ENCODE peak calls at places on chromosome 22, in four cellular contexts. G, U, Y and F are unnamed samples. For H3K4me1 and H3K27me3, the result is how much of the 10 kb centered on the place peaks cover.

GRCh38 chr22:30667092-30667485 is 586 bp downstream of the DUSP18 start:
- DNase-seq in G (no peak), U (no peak), Y (no peak), F (no peak)

GRCh38 chr22:19823638-19824196 is 31.0 kb downstream of the GNB1L start:
- DNase-seq in Y (no peak), G (no peak), U (no peak), F (no peak)

GRCh38 chr22:41512421-41513194 is 31.7 kb downstream of the POLR3H start:
- DNase-seq in G (peak), Y (no peak), U (no peak), F (peak)

GRCh38 chr22:20433686-20434241 is 3.9 kb downstream of the SCARF2 start:
- DNase-seq in Y (peak), G (no peak), U (peak), F (no peak)

GRCh38 chr22:17164392-17165024 is 5.4 kb upstream of the HDHD5 start:
- DNase-seq in G (no peak), U (no peak), Y (no peak), F (no peak)

GRCh38 chr22:30253205-30253852 is 6.8 kb upstream of the LIF start:
- DNase-seq in Y (peak), U (peak), G (peak), F (no peak)

GRCh38 chr22:41364955-41365354 is 16.8 kb upstream of the TEF start:
- DNase-seq in U (no peak), Y (no peak), G (no peak), F (no peak)

GRCh38 chr22:35306350-35306967 is 6.8 kb downstream of the TOM1 start:
- DNase-seq in G (no peak), Y (no peak), U (no peak), F (no peak)

GRCh38 chr22:18032455-18033101 is 8.2 kb upstream of the MICAL3 start:
- DNase-seq in Y (no peak), G (peak), U (peak), F (no peak)

GRCh38 chr22:47007496-47007895 is 245.0 kb downstream of the TBC1D22A start:
- DNase-seq in G (no peak), Y (no peak), U (no peak), F (no peak)
- H3K4me1 ChIP-seq in G (under half), Y (under half), U (under half), F (under half)

DNA sequence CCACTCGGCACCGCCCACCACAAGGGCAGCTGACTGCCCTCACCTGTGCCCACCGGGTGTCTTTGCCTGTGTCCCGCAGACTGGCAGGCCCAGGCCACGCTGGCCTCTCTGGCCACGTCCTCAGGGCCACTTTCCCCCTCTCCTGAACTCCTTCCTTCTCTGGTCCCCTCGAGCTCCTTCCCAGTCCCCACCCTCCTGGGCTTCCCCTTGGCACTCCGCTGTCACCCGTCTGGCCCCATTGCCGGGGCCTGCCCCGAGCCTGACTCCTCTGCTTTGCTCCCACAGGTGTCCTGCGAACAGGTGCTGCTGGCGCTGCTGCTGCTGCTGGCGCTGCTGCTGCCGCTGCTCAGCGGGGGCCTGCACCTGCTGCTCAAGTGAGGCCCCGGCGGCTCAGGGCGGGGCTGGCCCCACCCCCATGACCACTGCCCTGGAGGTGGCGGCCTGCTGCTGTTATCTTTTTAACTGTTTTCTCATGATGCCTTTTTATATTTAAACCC is 14.2 kb downstream of the MCAT start:
- DNase-seq in G (no peak), Y (no peak), U (no peak), F (no peak)
- H3K4me3 ChIP-seq in G (no peak), Y (no peak), U (no peak), F (no peak)

GRCh38 chr22:26245001-26245400 is 75.7 kb downstream of the SEZ6L start:
- DNase-seq in G (no peak), Y (no peak), U (no peak), F (no peak)
- H3K27me3 ChIP-seq in G (under half), Y (under half), U (under half), F (under half)

GRCh38 chr22:49814164-49814686 is 13.4 kb downstream of the BRD1 start:
- DNase-seq in G (no peak), Y (no peak), U (no peak), F (no peak)

GRCh38 chr22:49812838-49813237 is 14.8 kb downstream of the BRD1 start:
- DNase-seq in Y (no peak), G (peak), U (no peak), F (no peak)

GRCh38 chr22:49814856-49815255 is 12.8 kb downstream of the BRD1 start:
- DNase-seq in G (no peak), U (no peak), Y (no peak), F (no peak)

GRCh38 chr22:49817359-49817758 is 10.3 kb downstream of the BRD1 start:
- DNase-seq in Y (no peak), G (no peak), U (no peak), F (no peak)

GRCh38 chr22:49815641-49816071 is 12.0 kb downstream of the BRD1 start:
- DNase-seq in U (no peak), Y (no peak), G (peak), F (no peak)
- H3K4me1 ChIP-seq in U (under half), Y (under half), G (under half), F (under half)

DNA sequence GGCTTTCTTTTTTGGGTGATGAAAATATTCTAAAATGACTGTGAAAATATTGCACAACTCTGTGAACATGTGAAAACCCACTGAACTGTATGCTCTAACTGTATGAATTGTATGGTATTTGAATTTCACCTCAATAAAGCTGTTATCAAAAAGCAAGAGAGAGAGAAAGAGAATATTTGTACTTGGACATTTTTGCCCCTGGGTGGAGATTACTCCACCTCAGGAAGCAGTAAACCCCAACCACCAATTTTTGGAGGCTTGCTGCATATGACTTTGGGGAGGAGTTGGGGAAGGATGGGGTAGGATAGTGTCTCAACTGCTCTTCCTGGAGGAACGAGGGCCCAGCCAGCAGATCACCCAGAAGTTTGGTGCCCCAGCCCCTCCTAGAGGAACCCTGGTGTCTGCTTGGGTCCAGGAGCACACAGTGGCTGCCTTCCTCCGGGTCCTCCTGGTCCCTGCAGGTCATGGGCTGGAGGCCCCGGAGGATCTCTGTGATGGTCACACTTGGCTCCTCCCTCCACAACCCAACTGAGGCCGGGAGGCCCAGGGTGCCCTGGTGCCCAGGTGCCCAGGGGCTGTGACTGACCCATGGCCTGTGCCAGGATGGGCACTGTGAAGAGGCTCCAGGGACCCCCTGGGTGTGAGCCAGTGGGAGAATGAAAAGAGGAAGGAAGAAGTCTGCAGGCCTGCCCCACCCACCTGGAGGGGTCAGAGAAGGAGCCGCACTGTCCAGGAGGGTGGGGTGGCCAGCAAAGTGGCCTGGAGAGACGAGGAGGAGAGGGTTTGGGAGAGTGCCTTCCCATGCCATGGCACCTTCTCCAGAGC is 15.2 kb upstream of the PICK1 start:
- DNase-seq in U (no peak), Y (no peak), G (no peak), F (no peak)
- H3K4me3 ChIP-seq in U (no peak), Y (no peak), G (no peak), F (no peak)

GRCh38 chr22:48404004-48404403 is 1423.7 kb downstream of the BRD1 start:
- DNase-seq in Y (no peak), G (no peak), U (no peak), F (no peak)

GRCh38 chr22:48403521-48403921 is 1424.2 kb downstream of the BRD1 start:
- DNase-seq in U (no peak), G (no peak), Y (no peak), F (no peak)

GRCh38 chr22:48406161-48406560 is 1421.5 kb downstream of the BRD1 start:
- DNase-seq in G (no peak), Y (no peak), U (no peak), F (no peak)

GRCh38 chr22:48405741-48406140 is 1421.9 kb downstream of the BRD1 start:
- DNase-seq in G (no peak), Y (no peak), U (no peak), F (no peak)

GRCh38 chr22:48404801-48405447 is 1422.7 kb downstream of the BRD1 start:
- DNase-seq in Y (no peak), U (no peak), G (no peak), F (no peak)
- H3K27me3 ChIP-seq in Y (under half), U (under half), G (under half), F (under half)

DNA sequence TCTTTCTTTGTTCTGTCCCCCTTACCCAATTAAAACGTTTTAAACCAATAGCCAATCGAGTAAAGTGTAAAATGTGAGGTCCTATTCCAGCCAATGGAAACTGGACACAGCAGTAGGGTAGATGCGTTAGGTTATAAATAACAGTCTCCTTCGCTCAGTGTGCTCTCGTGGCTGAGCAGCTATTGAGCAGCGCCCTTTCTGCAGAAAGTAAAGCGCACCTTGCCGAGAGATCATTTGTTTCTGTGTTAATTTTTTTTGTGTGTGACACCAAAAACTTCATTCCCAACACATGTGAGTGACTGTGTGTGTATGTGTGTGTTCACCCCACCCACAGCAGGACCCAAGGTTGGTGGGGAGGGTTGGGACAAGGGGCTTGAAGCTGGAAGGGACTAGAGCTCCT is 7.2 kb upstream of the TTLL1 start:
- DNase-seq in G (no peak), U (no peak), Y (no peak), F (no peak)
- H3K4me1 ChIP-seq in G (under half), U (under half), Y (under half), F (under half)